ENCODE peak calls at places on chromosomes 7 and 10, in seven cellular contexts. F, L, W, B, X, J and N are unnamed samples.

GRCh38 chr7:100878013-100878412 is 3.1 kb downstream of the SRRT start:
- DNase-seq in F (no peak), W (no peak), L (no peak), B (no peak), X (no peak), J (no peak), N (no peak)

GRCh38 chr10:33055636-33056035 is 97.6 kb upstream of the ITGB1 start:
- DNase-seq in F (no peak), X (no peak), J (no peak), W (no peak), B (no peak), L (no peak), N (no peak)

GRCh38 chr7:101882595-101883564 is 65.5 kb downstream of the CUX1 start:
- DNase-seq in B (no peak), J (no peak), W (peak), F (peak), X (peak), L (peak), N (no peak)

GRCh38 chr10:45008524-45009161 is 7.9 kb downstream of the ZNF22 start:
- DNase-seq in J (no peak), B (no peak), X (peak), L (no peak), W (no peak), F (peak), N (no peak)

GRCh38 chr7:151813445-151813844 is 63.5 kb downstream of the PRKAG2 start:
- DNase-seq in W (peak), B (no peak), F (no peak), L (no peak), J (no peak), X (no peak), N (no peak)

GRCh38 chr7:45054442-45054841 is 34.3 kb downstream of the NACAD start:
- DNase-seq in B (no peak), L (no peak), J (no peak), F (no peak), X (no peak), W (no peak), N (no peak)

GRCh38 chr10:78211476-78212110 is 177.9 kb downstream of the RPS24 start:
- DNase-seq in L (no peak), X (peak), J (no peak), F (peak), W (no peak), B (no peak), N (no peak)

GRCh38 chr10:72069751-72070501 is 18.4 kb downstream of the SPOCK2 start:
- DNase-seq in L (no peak), W (no peak), X (peak), B (no peak), F (peak), J (no peak), N (no peak)

GRCh38 chr7:37833107-37833817 is 15.1 kb upstream of the NME8 start:
- DNase-seq in J (no peak), B (peak), W (no peak), X (peak), L (peak), F (peak), N (peak)

GRCh38 chr7:130096243-130096827 is 26.0 kb downstream of the KLHDC10 start:
- DNase-seq in J (no peak), F (peak), X (no peak), L (no peak), W (no peak), B (no peak), N (no peak)

GRCh38 chr10:10845826-10846225 is 171.8 kb upstream of the CELF2 start:
- DNase-seq in B (no peak), X (no peak), J (no peak), W (no peak), F (no peak), L (no peak), N (no peak)

GRCh38 chr10:89515031-89515841 is 20.2 kb downstream of the SLC16A12 start:
- DNase-seq in B (no peak), J (no peak), W (no peak), L (peak), F (no peak), X (no peak), N (no peak)

GRCh38 chr7:41912426-41912825 is 209.5 kb upstream of the INHBA start:
- DNase-seq in F (no peak), L (no peak), X (no peak), J (no peak), B (no peak), W (no peak), N (no peak)

GRCh38 chr7:116918744-116919143 is 34.6 kb upstream of the ST7 start:
- DNase-seq in J (no peak), B (no peak), L (no peak), F (no peak), W (no peak), X (no peak), N (no peak)

GRCh38 chr10:54667136-54667535 is 133.9 kb downstream of the PCDH15 start:
- DNase-seq in W (no peak), L (no peak), F (no peak), B (no peak), J (no peak), X (no peak), N (no peak)

GRCh38 chr7:139186146-139186545 is 44.9 kb upstream of the UBN2 start:
- DNase-seq in J (no peak), L (no peak), F (no peak), W (no peak), B (no peak), X (no peak), N (no peak)

GRCh38 chr7:115359919-115360318 is 438.0 kb downstream of the MDFIC start:
- DNase-seq in L (no peak), B (no peak), F (no peak), J (no peak), W (no peak), X (no peak), N (no peak)

GRCh38 chr10:133324198-133324792 is 12.4 kb downstream of the CALY start:
- DNase-seq in B (peak), L (peak), W (peak), J (peak), X (peak), F (peak), N (peak)

GRCh38 chr7:63887031-63887430 is 111.6 kb upstream of the ZNF722 start:
- DNase-seq in L (no peak), F (no peak), B (no peak), J (no peak), W (no peak), X (no peak), N (no peak)

GRCh38 chr10:114719311-114719710 is 61.2 kb upstream of the ABLIM1 start:
- DNase-seq in B (no peak), J (no peak), X (peak), F (no peak), W (no peak), L (no peak), N (no peak)

GRCh38 chr7:3691478-3692151 is 390.6 kb downstream of the SDK1 start:
- DNase-seq in J (no peak), W (no peak), X (no peak), B (no peak), L (no peak), F (no peak), N (no peak)

GRCh38 chr10:36624551-36625100 is 500.8 kb upstream of the ANKRD30A start:
- DNase-seq in W (no peak), F (no peak), B (no peak), J (no peak), L (no peak), X (no peak), N (no peak)

GRCh38 chr7:152597514-152597913 is 78.4 kb downstream of the XRCC2 start:
- DNase-seq in X (no peak), F (no peak), W (no peak), B (no peak), J (no peak), L (no peak), N (no peak)

GRCh38 chr7:40009301-40009700 is 59.2 kb downstream of the CDK13 start:
- DNase-seq in F (no peak), L (no peak), J (no peak), B (no peak), X (no peak), W (no peak), N (no peak)